ENCODE peak calls at places on chromosomes 12 and 14, in eight cellular contexts. X is HepG2, K is HCT116, S is GM12878, L is upper lobe of left lung, A is K562, O is GM23338, R is Panc1. Q is an unnamed sample.

GRCh38 chr14:60102389-60102788 is 10.7 kb downstream of the PCNX4 start:
- ATAC-seq in X (no peak), K (no peak), S (peak; percentile 14), L (no peak), A (no peak), O (no peak), R (no peak), Q (no peak)

GRCh38 chr12:114799574-114800487 is 115.9 kb upstream of the TBX3 start:
- ATAC-seq in X (peak; percentile 99), K (peak; percentile 95), S (no peak), L (peak; percentile 45), A (no peak), O (peak; percentile 77), R (no peak), Q (no peak)

GRCh38 chr12:95681210-95681765 is 109.3 kb downstream of the NTN4 start:
- ATAC-seq in X (no peak), K (no peak), S (no peak), L (no peak), A (no peak), O (no peak), R (no peak), Q (no peak)

GRCh38 chr12:52327086-52327829 is 6.1 kb upstream of the KRT83 start:
- ATAC-seq in X (peak; percentile 97), K (peak; percentile 99), S (peak; percentile 99), L (peak; percentile 86), A (no peak), O (peak; percentile 97), R (peak; percentile 97), Q (peak; percentile 90)

GRCh38 chr14:55366271-55366670 is 45.4 kb downstream of the ATG14 start:
- ATAC-seq in X (no peak), K (no peak), S (no peak), L (no peak), A (no peak), O (no peak), R (peak; percentile 58), Q (no peak)

GRCh38 chr12:31906581-31907286 is 52.5 kb upstream of the RESF1 start:
- ATAC-seq in X (no peak), K (no peak), S (peak; percentile 80), L (peak; percentile 44), A (no peak), O (no peak), R (no peak), Q (no peak)

GRCh38 chr12:93686572-93687365 is 9.6 kb downstream of the CRADD start:
- ATAC-seq in X (no peak), K (no peak), S (no peak), L (no peak), A (no peak), O (no peak), R (no peak), Q (no peak)

GRCh38 chr12:113822986-113823385 is 143.1 kb downstream of the RBM19 start:
- ATAC-seq in X (no peak), K (no peak), S (no peak), L (no peak), A (peak; percentile 26), O (no peak), R (no peak), Q (no peak)

GRCh38 chr14:90332271-90332584 is 487 bp upstream of the NRDE2 start:
- ATAC-seq in X (no peak), K (peak; percentile 1), S (peak; percentile 4), L (no peak), A (no peak), O (no peak), R (no peak), Q (no peak)

GRCh38 chr12:54200412-54200811 is 11.6 kb upstream of the SMUG1 start:
- ATAC-seq in X (no peak), K (no peak), S (no peak), L (no peak), A (peak; percentile 14), O (no peak), R (no peak), Q (no peak)

GRCh38 chr14:94022532-94023411 is 3.4 kb upstream of the OTUB2 start:
- ATAC-seq in X (peak; percentile 28), K (no peak), S (no peak), L (no peak), A (no peak), O (no peak), R (no peak), Q (no peak)

GRCh38 chr12:63747553-63747952 is 32.2 kb upstream of the RXYLT1 start:
- ATAC-seq in X (no peak), K (no peak), S (no peak), L (peak; percentile 53), A (no peak), O (no peak), R (no peak), Q (no peak)

GRCh38 chr12:20390846-20391245 is 22.5 kb downstream of the PDE3A start:
- ATAC-seq in X (no peak), K (no peak), S (no peak), L (no peak), A (no peak), O (no peak), R (no peak), Q (no peak)

GRCh38 chr12:61362037-61362436 is 898.2 kb upstream of the USP15 start:
- ATAC-seq in X (no peak), K (no peak), S (no peak), L (no peak), A (no peak), O (no peak), R (no peak), Q (no peak)

GRCh38 chr14:92716131-92716530 is 32.3 kb downstream of the LGMN start:
- ATAC-seq in X (no peak), K (no peak), S (no peak), L (no peak), A (no peak), O (no peak), R (no peak), Q (no peak)

GRCh38 chr14:92717571-92718042 is 30.8 kb downstream of the LGMN start:
- ATAC-seq in X (no peak), K (no peak), S (peak; percentile 81), L (no peak), A (no peak), O (no peak), R (no peak), Q (no peak)

GRCh38 chr14:92718659-92719058 is 29.8 kb downstream of the LGMN start:
- ATAC-seq in X (no peak), K (no peak), S (no peak), L (peak; percentile 34), A (no peak), O (no peak), R (no peak), Q (no peak)

GRCh38 chr14:92719421-92719820 is 29.0 kb downstream of the LGMN start:
- ATAC-seq in X (no peak), K (no peak), S (no peak), L (peak; percentile 75), A (no peak), O (no peak), R (no peak), Q (peak; percentile 53)

GRCh38 chr14:92719890-92720323 is 28.5 kb downstream of the LGMN start:
- ATAC-seq in X (no peak), K (peak; percentile 60), S (no peak), L (peak; percentile 39), A (no peak), O (no peak), R (peak; percentile 21), Q (no peak)
- TF ChIP-seq POLR2AphosphoS5 in X (no peak), K (no peak), S (no peak), L (no peak), A (no peak), O (no peak), R (no peak), Q (no peak)

GRCh38 chr12:8156416-8156815 is 399 bp upstream of the ZNF705A start:
- ATAC-seq in X (no peak), K (no peak), S (no peak), L (no peak), A (no peak), O (no peak), R (no peak), Q (no peak)

GRCh38 chr12:8154526-8154925 is 2.3 kb upstream of the ZNF705A start:
- ATAC-seq in X (no peak), K (no peak), S (no peak), L (no peak), A (no peak), O (no peak), R (no peak), Q (no peak)

GRCh38 chr12:8156845-8157244 is at the start of gene ZNF705A:
- ATAC-seq in X (no peak), K (no peak), S (no peak), L (peak; percentile 42), A (no peak), O (no peak), R (no peak), Q (no peak)

DNA sequence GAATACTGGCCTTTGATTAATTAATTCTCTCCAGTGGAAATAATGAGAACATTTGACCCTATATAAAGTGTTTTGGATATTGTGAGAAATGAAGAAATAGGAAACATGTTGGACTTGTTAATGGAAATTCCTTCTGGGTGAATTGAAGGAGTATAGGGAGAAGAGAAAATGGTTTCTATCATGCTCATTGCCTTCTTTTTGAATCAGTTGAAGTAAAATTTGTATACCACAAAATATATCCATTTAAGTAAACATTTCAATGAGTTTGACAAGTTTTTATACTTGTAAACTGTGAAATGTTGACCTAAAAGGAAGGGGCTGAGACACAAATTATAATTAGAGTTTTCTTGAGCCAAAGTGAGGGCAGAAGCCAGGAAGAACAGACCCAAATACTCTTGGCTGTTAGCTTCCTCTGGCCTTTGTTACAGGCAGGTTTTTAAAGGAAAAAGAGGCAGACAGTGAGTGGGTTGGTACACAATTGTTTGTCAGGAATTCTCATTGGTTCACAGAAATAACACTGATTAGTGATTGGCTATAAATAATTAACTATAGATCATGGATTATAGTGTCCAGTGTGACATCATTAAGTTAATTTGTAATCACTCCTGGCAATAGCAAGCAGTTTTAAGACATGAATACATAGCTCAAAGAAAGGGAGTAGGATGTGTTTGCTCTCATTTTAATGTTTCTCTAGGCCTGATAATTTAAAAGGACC is 826 bp downstream of the ZNF705A start:
- ATAC-seq in X (no peak), K (no peak), S (no peak), L (no peak), A (no peak), O (peak; percentile 48), R (no peak), Q (no peak)
- H3K4me3 ChIP-seq in X (no peak overlapping the region), K (no peak overlapping the region), S (no peak overlapping the region), L (no peak overlapping the region), A (no peak overlapping the region), O (no peak overlapping the region), R (no peak overlapping the region), Q (no peak overlapping the region)

GRCh38 chr14:75334191-75335051 is 55.8 kb downstream of the FOS start:
- ATAC-seq in X (no peak), K (no peak), S (peak; percentile 51), L (peak; percentile 83), A (peak; percentile 33), O (peak; percentile 46), R (no peak), Q (peak; percentile 54)
- TF ChIP-seq POLR2AphosphoS5 in X (no peak), K (no peak), S (no peak), L (peak; percentile 41), A (no peak), O (no peak), R (no peak), Q (no peak)

DNA sequence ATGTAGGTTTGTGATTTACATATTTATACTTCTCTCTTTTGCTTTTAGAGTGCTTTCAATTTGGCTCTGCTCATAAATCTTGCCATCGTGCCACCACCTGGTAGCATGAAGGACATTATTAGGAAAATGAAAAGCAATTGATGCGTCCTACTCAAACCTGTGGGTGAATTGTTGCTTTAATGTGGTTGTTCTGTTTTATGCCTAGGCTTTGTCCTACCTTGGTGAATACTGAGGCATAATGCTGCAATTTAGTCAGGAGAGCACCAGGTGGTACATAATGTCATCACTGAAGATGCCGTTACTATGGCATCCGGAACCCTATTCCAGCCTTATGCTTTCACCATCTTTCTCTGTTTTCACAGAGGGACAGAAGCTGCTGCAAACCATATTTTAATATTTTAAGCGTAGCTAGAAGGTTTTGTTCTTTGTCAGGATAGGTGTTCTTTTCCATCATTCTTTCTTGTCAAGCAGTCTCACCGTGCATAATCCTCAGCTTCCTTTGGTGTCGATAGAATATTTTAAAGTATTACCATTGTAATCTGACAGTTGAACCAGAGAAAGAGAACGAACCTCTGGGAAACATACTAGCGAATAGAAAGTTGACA is 68.5 kb upstream of the PKP2 start:
- ATAC-seq in X (no peak), K (no peak), S (no peak), L (no peak), A (no peak), O (no peak), R (no peak), Q (no peak)
- H3K4me3 ChIP-seq in X (no peak overlapping the region), K (no peak overlapping the region), S (no peak overlapping the region), L (no peak overlapping the region), A (no peak overlapping the region), O (no peak overlapping the region), R (no peak overlapping the region), Q (no peak overlapping the region)

Q was measured in gastroesophageal sphincter.